ENCODE peak calls at places on chromosomes 16 and 17, in nine cellular contexts. Q, P, Y, G, R, K, X, S and O are unnamed samples.

GRCh38 chr17:14201595-14201994 is 35.1 kb downstream of the CDRT15 start:
- DNase-seq in R (no peak), S (no peak), G (peak; percentile 41), K (no peak), Q (no peak), P (no peak), Y (no peak), X (no peak), O (no peak)

GRCh38 chr17:65633988-65634387 is 72.5 kb upstream of the AXIN2 start:
- DNase-seq in R (no peak), G (no peak), P (no peak), Q (no peak), S (no peak), Y (no peak), X (no peak), K (no peak), O (peak; percentile 45)

GRCh38 chr17:29591737-29592624 is 951 bp upstream of the ANKRD13B start:
- DNase-seq in Q (peak; percentile 86), K (no peak), G (peak; percentile 60), S (peak; percentile 82), Y (peak; percentile 53), R (no peak), X (peak; percentile 86), P (peak; percentile 95), O (peak; percentile 73)

GRCh38 chr17:32878211-32878610 is 1.3 kb upstream of the MYO1D start:
- DNase-seq in G (no peak), Q (no peak), S (no peak), K (no peak), X (no peak), Y (no peak), P (no peak), R (peak; percentile 58), O (peak; percentile 25)

GRCh38 chr16:22220076-22220453 is 14.0 kb downstream of the EEF2K start:
- DNase-seq in K (no peak), Q (no peak), G (no peak), X (no peak), R (no peak), S (no peak), P (no peak), Y (no peak), O (peak; percentile 20)

GRCh38 chr16:49487746-49488145 is 114.1 kb downstream of the C16orf78 start:
- DNase-seq in R (no peak), Q (no peak), X (no peak), P (no peak), K (no peak), G (no peak), Y (no peak), S (no peak), O (no peak)

GRCh38 chr17:6639651-6640535 is 618 bp downstream of the KIAA0753 start:
- DNase-seq in X (no peak), S (no peak), Q (no peak), R (peak; percentile 3), P (peak; percentile 42), Y (no peak), K (no peak), G (no peak), O (peak; percentile 45)

GRCh38 chr16:54094641-54095040 is 191.9 kb downstream of the IRX3 start:
- DNase-seq in K (no peak), Q (no peak), Y (no peak), G (no peak), P (no peak), X (no peak), S (no peak), R (no peak), O (no peak)

GRCh38 chr17:50042211-50042610 is 13.7 kb upstream of the ITGA3 start:
- DNase-seq in X (no peak), G (no peak), P (no peak), R (no peak), Q (no peak), S (no peak), K (no peak), Y (no peak), O (no peak)

GRCh38 chr16:48393843-48394703 is 8.9 kb upstream of the SIAH1 start:
- DNase-seq in Y (no peak), X (no peak), G (no peak), P (no peak), K (no peak), S (no peak), R (no peak), Q (peak; percentile 45), O (peak; percentile 51)

GRCh38 chr17:31321481-31321880 is at the start of gene EVI2A:
- DNase-seq in Q (no peak), Y (no peak), G (peak; percentile 66), P (peak; percentile 36), K (no peak), S (no peak), X (peak; percentile 52), R (no peak), O (peak; percentile 83)

GRCh38 chr16:25372716-25373115 is 115.1 kb upstream of the ZKSCAN2 start:
- DNase-seq in X (no peak), K (no peak), Y (no peak), S (no peak), G (no peak), P (no peak), R (no peak), Q (no peak), O (no peak)

GRCh38 chr17:67053438-67054000 is 9.2 kb downstream of the CACNG1 start:
- DNase-seq in X (no peak), P (no peak), S (no peak), K (no peak), R (no peak), Y (no peak), G (no peak), Q (no peak), O (no peak)

GRCh38 chr16:27252206-27252585 is 16.4 kb downstream of the NSMCE1 start:
- DNase-seq in X (no peak), G (no peak), K (no peak), Y (no peak), S (no peak), P (no peak), Q (no peak), R (no peak), O (no peak)

GRCh38 chr17:57281887-57282653 is 25.7 kb downstream of the MSI2 start:
- DNase-seq in S (no peak), K (no peak), X (no peak), Q (peak; percentile 45), Y (no peak), P (no peak), R (no peak), G (no peak), O (no peak)

GRCh38 chr16:20073203-20074088 is at the start of gene GPR139:
- DNase-seq in K (no peak), S (no peak), Y (no peak), P (no peak), Q (no peak), G (no peak), R (no peak), X (no peak), O (no peak)

GRCh38 chr17:21252289-21252874 is 828 bp downstream of the NATD1 start:
- DNase-seq in Y (no peak), G (no peak), S (no peak), R (no peak), X (no peak), K (no peak), P (no peak), Q (no peak), O (no peak)

GRCh38 chr17:50330151-50330753 is 15.7 kb upstream of the XYLT2 start:
- DNase-seq in G (no peak), X (no peak), K (no peak), P (no peak), Q (no peak), S (no peak), R (no peak), Y (no peak), O (no peak)

GRCh38 chr17:45042346-45043120 is 8.9 kb downstream of the DCAKD start:
- DNase-seq in P (no peak), Y (no peak), G (no peak), X (no peak), S (no peak), K (no peak), R (no peak), Q (peak; percentile 68), O (no peak)

GRCh38 chr17:30225919-30226553 is 9.5 kb downstream of the SLC6A4 start:
- DNase-seq in Y (no peak), R (no peak), Q (no peak), G (no peak), K (no peak), S (no peak), P (no peak), X (no peak), O (no peak)

GRCh38 chr17:28956861-28957260 is 5.5 kb upstream of the PHF12 start:
- DNase-seq in S (no peak), R (no peak), Y (no peak), K (no peak), G (no peak), P (no peak), X (no peak), Q (no peak), O (no peak)